ENCODE peak calls at places on chromosomes 11 and 22, in four cellular contexts. U is neural crest cell, B is HCT116, Z is neural progenitor cell. N is an unnamed sample.

GRCh38 chr11:6635082-6635932 is 16.1 kb upstream of the TPP1 start:
- DNase-seq in Z (no peak), B (no peak), U (peak; percentile 39), N (no peak)

GRCh38 chr11:36300651-36301050 is 4.6 kb downstream of the PRR5L start:
- DNase-seq in U (no peak), B (no peak), Z (no peak), N (no peak)

GRCh38 chr11:2944953-2945756 is 15.9 kb upstream of the PHLDA2 start:
- DNase-seq in Z (peak; percentile 86), B (no peak), U (peak; percentile 50), N (no peak)

GRCh38 chr22:43315687-43316217 is 27.4 kb downstream of the SCUBE1 start:
- DNase-seq in U (no peak), Z (peak; percentile 33), B (no peak), N (no peak)

GRCh38 chr22:20576445-20576816 is 69.0 kb downstream of the MED15 start:
- DNase-seq in U (no peak), B (no peak), Z (no peak), N (no peak)

GRCh38 chr11:4134844-4135243 is 40.2 kb downstream of the RRM1 start:
- DNase-seq in Z (no peak), U (no peak), B (no peak), N (no peak)

GRCh38 chr22:34608716-34609115 is 457.2 kb upstream of the ISX start:
- DNase-seq in Z (no peak), U (no peak), B (no peak), N (no peak)

GRCh38 chr11:95318459-95318858 is 87.5 kb upstream of the SESN3 start:
- DNase-seq in U (no peak), Z (no peak), B (no peak), N (no peak)

GRCh38 chr22:33895444-33895843 is 24.8 kb downstream of the LARGE1 start:
- DNase-seq in B (no peak), Z (no peak), U (no peak), N (no peak)

GRCh38 chr11:95385577-95385976 is 154.6 kb upstream of the SESN3 start:
- DNase-seq in B (no peak), Z (no peak), U (no peak), N (no peak)

GRCh38 chr11:65498042-65498726 is 661 bp upstream of the MALAT1 start:
- DNase-seq in U (no peak), B (no peak), Z (peak; percentile 78), N (peak; percentile 53)

GRCh38 chr11:65498727-65498976 is 193 bp upstream of the MALAT1 start:
- DNase-seq in Z (no peak), U (no peak), B (no peak), N (no peak)

GRCh38 chr11:65498977-65499712 is at the start of gene MALAT1:
- DNase-seq in B (peak; percentile 91), Z (peak; percentile 97), U (peak; percentile 99), N (peak; percentile 92)

GRCh38 chr11:65496304-65497140 is 2.3 kb upstream of the MALAT1 start:
- DNase-seq in U (no peak), Z (no peak), B (no peak), N (no peak)

DNA sequence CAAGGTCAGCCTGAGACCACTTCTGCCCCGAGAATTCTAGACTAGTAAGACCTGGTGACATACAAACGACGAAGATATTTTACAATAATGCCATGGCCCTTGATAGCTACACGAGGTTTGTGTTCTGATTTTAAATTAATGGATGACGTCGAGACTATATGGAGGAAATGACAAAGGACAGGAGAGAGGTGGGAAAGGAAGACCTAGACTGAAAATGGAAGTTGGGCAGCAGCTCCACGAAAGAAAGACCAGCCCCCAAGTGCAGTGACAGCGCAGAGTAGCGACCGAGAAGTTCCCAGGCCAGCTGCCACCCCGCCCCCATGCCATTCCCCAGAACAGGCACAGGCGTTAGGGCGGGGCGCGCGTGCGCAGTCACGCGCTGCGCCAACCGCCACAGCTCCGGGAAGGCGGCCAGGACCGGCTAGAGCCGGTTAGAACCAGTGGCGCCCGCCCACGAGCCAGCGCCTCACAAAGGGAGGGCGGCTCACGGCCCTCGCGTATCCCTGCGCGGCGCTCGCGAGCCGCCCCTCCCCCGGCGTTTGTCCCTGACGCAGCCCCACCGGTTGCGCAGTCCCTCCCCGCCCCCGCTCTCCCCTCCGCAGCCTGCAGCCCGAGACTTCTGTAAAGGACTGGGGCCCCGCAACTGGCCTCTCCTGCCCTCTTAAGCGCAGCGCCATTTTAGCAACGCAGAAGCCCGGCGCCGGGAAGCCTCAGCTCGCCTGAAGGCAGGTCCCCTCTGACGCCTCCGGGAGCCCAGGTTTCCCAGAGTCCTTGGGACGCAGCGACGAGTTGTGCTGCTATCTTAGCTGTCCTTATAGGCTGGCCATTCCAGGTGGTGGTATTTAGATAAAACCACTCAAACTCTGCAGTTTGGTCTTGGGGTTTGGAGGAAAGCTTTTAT is 1.5 kb upstream of the MALAT1 start:
- DNase-seq in B (peak; percentile 96), Z (peak; percentile 100), U (peak; percentile 98), N (peak; percentile 98)
- TF ChIP-seq CTCF in B (no peak), Z (no peak), U (no peak), N (no peak)

GRCh38 chr22:49634006-49634772 is 193.5 kb downstream of the BRD1 start:
- DNase-seq in U (no peak), Z (no peak), B (no peak), N (no peak)

GRCh38 chr22:49629586-49630447 is 197.9 kb downstream of the BRD1 start:
- DNase-seq in B (no peak), U (no peak), Z (no peak), N (no peak)

GRCh38 chr22:49633010-49633324 is 194.7 kb downstream of the BRD1 start:
- DNase-seq in Z (peak; percentile 68), U (no peak), B (no peak), N (no peak)

GRCh38 chr22:49630448-49630946 is 197.2 kb downstream of the BRD1 start:
- DNase-seq in B (no peak), U (no peak), Z (peak; percentile 41), N (no peak)

GRCh38 chr22:49632199-49633009 is 195.3 kb downstream of the BRD1 start:
- DNase-seq in Z (peak; percentile 93), B (peak; percentile 7), U (peak; percentile 82), N (no peak)
- TF ChIP-seq CTCF in Z (peak; percentile 97), B (peak; percentile 32), U (peak; percentile 98), N (no peak)

DNA sequence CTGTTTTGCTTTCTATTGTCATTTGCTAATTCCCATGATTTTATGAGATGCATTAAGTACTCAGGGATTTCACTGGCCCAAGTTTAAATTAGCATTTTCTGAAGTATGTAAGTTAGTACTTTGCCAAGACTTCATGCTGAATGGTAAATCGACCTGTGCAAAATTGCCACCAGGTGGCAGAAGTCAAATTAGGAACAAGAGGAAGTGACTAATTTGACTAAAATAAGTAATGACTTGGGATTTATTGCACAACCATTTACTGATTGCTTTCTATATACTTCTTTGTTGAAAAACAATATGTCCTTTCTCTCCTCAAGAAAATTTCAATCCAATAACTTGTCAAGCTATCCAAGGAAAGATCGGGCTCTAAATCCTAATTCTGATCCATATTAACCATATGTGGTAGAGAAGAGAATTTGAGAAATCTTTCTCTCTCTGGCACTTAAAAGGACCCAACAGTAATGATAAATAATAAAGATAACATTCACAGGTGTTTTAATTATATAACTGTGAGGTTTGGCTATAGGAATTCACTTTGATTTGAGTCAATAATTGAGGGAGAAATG is 253.7 kb upstream of the CHORDC1 start:
- DNase-seq in B (peak; percentile 21), Z (peak; percentile 58), U (peak; percentile 8), N (no peak)
- TF ChIP-seq CTCF in B (no peak), Z (peak; percentile 75), U (peak; percentile 73), N (no peak)

DNA sequence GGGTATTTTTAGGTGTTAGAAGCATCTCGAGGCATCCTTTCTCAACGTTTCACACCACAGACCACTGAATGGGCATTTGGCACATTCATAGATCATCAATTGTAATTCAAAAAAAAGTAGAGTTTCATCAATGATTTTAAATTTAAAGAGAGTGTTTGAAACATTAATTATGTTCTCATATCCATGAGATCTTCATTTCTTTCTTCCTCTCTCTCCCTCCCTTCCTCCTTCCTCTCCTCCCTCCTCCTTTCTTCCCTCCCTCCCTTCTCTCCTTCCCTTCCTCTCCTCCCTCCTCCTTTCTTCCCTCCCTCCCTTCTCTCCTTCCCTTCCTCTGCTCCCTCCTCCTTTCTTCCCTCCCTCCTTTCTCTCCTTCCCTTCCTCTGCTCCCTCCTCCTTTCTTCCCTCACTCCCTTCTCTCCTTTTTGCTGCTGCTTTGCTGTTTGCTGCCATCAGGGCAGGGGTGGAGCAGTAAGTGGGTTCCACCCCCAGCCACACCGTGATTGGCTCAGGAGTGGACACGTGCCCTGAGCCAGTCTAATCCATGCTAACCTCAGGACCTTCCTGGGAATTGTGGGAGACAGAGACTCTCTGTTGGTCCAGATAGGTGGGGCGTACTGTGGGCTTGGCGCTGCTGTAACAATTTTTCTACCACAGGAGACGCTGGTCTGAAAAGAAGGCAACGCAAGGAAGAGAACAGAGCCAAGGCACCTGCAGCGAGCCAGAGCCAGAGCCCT is 33.8 kb upstream of the APOBEC3A start:
- DNase-seq in Z (peak; percentile 29), B (peak; percentile 91), U (no peak), N (no peak)
- TF ChIP-seq CTCF in Z (no peak), B (no peak), U (no peak), N (no peak)

GRCh38 chr11:29634248-29634647 is 382.6 kb downstream of the KCNA4 start:
- DNase-seq in Z (peak; percentile 8), B (no peak), U (no peak), N (no peak)
- TF ChIP-seq CTCF in Z (peak; percentile 57), B (no peak), U (peak; percentile 40), N (no peak)

GRCh38 chr22:46355369-46355995 is 20.0 kb downstream of the TRMU start:
- DNase-seq in U (peak; percentile 91), B (no peak), Z (peak; percentile 85), N (peak; percentile 61)

GRCh38 chr22:46353483-46354105 is 18.1 kb downstream of the TRMU start:
- DNase-seq in Z (no peak), B (no peak), U (no peak), N (no peak)

GRCh38 chr22:46352691-46353386 is 17.3 kb downstream of the TRMU start:
- DNase-seq in Z (no peak), U (no peak), B (no peak), N (no peak)

GRCh38 chr22:46354993-46355305 is 19.4 kb downstream of the TRMU start:
- DNase-seq in U (no peak), Z (no peak), B (no peak), N (no peak)

GRCh38 chr22:46354176-46354992 is 18.9 kb downstream of the TRMU start:
- DNase-seq in U (no peak), Z (no peak), B (no peak), N (no peak)
- TF ChIP-seq CTCF in U (no peak), Z (no peak), B (no peak), N (no peak)